ENCODE peak calls at places on chromosome 5, in ten cellular contexts. N is sigmoid colon, Z is thyroid gland, P is prostate gland, W is HepG2, F is upper lobe of left lung, I is body of pancreas, T is stomach, U is IMR-90, X is H1. O is an unnamed sample. For H3K36me3, the result is how much of the 10 kb centered on the place peaks cover.

GRCh38 chr5:14266171-14266570 is 123.0 kb downstream of the TRIO start:
- DNase-seq in N (no peak), Z (no peak), P (no peak), W (no peak), F (no peak), I (no peak), T (no peak), U (no peak), X (no peak), O (no peak)

GRCh38 chr5:141508440-141508807 is 19.5 kb downstream of the PCDHGC5 start:
- DNase-seq in N (no peak), Z (no peak), P (no peak), W (no peak), F (no peak), I (no peak), T (no peak), U (no peak), X (no peak), O (no peak)

GRCh38 chr5:142201471-142201887 is 92.9 kb downstream of the NDFIP1 start:
- DNase-seq in N (no peak), Z (no peak), P (no peak), W (no peak), F (no peak), I (no peak), T (no peak), U (peak), X (no peak), O (no peak)

GRCh38 chr5:73282383-73282782 is 109.4 kb downstream of the TMEM174 start:
- DNase-seq in N (no peak), Z (no peak), P (no peak), W (no peak), F (no peak), I (no peak), T (no peak), U (no peak), X (no peak), O (no peak)

GRCh38 chr5:36788365-36788764 is 88.2 kb upstream of the NIPBL start:
- DNase-seq in N (no peak), Z (no peak), P (no peak), W (no peak), F (no peak), I (no peak), T (no peak), U (no peak), X (no peak), O (no peak)

GRCh38 chr5:5350101-5350500 is 72.4 kb upstream of the ICE1 start:
- DNase-seq in N (no peak), Z (no peak), P (no peak), W (peak), F (no peak), I (no peak), T (no peak), U (no peak), X (no peak), O (no peak)

GRCh38 chr5:150213530-150213929 is 23.7 kb downstream of the SLC6A7 start:
- DNase-seq in N (no peak), Z (no peak), P (no peak), W (no peak), F (no peak), I (no peak), T (no peak), U (peak), X (no peak), O (no peak)

GRCh38 chr5:103774736-103775135 is 212.1 kb upstream of the NUDT12 start:
- DNase-seq in N (no peak), Z (no peak), P (no peak), W (no peak), F (no peak), I (no peak), T (no peak), U (peak), X (no peak), O (no peak)

GRCh38 chr5:146233441-146233840 is 30.0 kb downstream of the RBM27 start:
- DNase-seq in N (no peak), Z (no peak), P (no peak), W (no peak), F (no peak), I (peak), T (peak), U (no peak), X (no peak), O (no peak)

GRCh38 chr5:41932770-41933169 is 7.7 kb downstream of the FBXO4 start:
- DNase-seq in N (no peak), Z (no peak), P (no peak), W (no peak), F (no peak), I (no peak), T (no peak), U (no peak), X (no peak), O (no peak)

GRCh38 chr5:160390787-160391696 is 8.8 kb downstream of the FAM200C start:
- DNase-seq in N (no peak), Z (no peak), P (no peak), W (peak), F (no peak), I (no peak), T (no peak), U (peak), X (no peak), O (no peak)

GRCh38 chr5:112492291-112492690 is 73.2 kb upstream of the EPB41L4A start:
- DNase-seq in N (no peak), Z (peak), P (no peak), W (peak), F (peak), I (peak), T (peak), U (peak), X (peak), O (peak)

GRCh38 chr5:171387255-171387969 is at the start of gene NPM1:
- DNase-seq in N (peak), Z (peak), P (peak), W (peak), F (peak), I (peak), T (peak), U (peak), X (peak), O (peak)
- TF ChIP-seq POLR2A in N (peak), Z (peak), P (peak), W (peak), F (no peak), I (peak), T (peak), U (peak), X (peak), O (peak)

DNA sequence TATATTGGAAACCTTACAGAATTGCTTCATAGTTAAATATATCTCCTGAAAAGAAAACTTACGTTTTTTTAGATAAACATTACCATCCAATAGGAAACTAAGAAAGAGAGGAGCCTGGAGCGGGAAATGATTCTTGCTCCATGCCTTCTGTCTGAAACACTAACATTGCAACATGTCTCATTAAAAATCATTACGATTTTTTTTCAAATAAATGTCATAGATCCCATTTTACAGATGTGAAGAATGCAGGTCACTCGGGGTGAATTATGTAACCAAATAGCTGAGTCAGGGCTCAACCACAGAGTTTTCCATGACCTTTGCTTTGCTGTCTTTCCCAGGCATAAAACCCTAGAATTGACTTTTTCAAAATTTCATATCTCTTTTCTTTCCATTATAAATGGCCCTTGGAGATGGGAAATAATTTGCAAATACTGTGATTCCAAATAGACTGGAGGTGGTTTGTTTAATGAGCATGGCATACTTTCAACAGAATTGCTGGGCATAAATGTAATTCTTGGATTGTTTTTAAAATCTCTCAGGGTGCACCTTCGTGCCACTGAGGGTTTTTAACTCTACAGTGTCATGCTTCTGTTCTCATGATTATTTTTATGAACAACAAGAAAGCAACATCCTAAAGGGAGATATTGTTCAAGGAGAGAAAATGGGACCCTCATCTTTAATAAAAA is 302.8 kb downstream of the EBF1 start:
- DNase-seq in N (no peak), Z (no peak), P (no peak), W (no peak), F (no peak), I (peak), T (no peak), U (no peak), X (no peak), O (no peak)
- H3K36me3 ChIP-seq in N (under half), Z (under half), P (under half), W (under half), F (under half), I (under half), T (under half), U (under half), X (under half), O (under half)

GRCh38 chr5:17217421-17218352 is at the start of gene BASP1:
- DNase-seq in N (peak), Z (peak), P (peak), W (no peak), F (peak), I (peak), T (peak), U (peak), X (no peak), O (peak)

GRCh38 chr5:17216974-17217325 is 481 bp upstream of the BASP1 start:
- DNase-seq in N (no peak), Z (peak), P (peak), W (no peak), F (no peak), I (peak), T (no peak), U (peak), X (no peak), O (peak)

GRCh38 chr5:17219431-17219830 is 2.0 kb downstream of the BASP1 start:
- DNase-seq in N (no peak), Z (no peak), P (no peak), W (no peak), F (no peak), I (no peak), T (no peak), U (no peak), X (no peak), O (no peak)

GRCh38 chr5:17218353-17219005 is 1.0 kb downstream of the BASP1 start:
- DNase-seq in N (no peak), Z (peak), P (peak), W (no peak), F (no peak), I (peak), T (no peak), U (peak), X (no peak), O (peak)

GRCh38 chr5:17219006-17219422 is 1.6 kb downstream of the BASP1 start:
- DNase-seq in N (no peak), Z (peak), P (peak), W (no peak), F (peak), I (no peak), T (no peak), U (no peak), X (no peak), O (no peak)
- H3K4me3 ChIP-seq in N (peak), Z (peak), P (peak), W (no peak), F (peak), I (no peak), T (peak), U (peak), X (peak), O (peak)

GRCh38 chr5:85646641-85647040 is 971.1 kb upstream of the COX7C start:
- DNase-seq in N (no peak), Z (no peak), P (no peak), W (no peak), F (no peak), I (no peak), T (no peak), U (no peak), X (no peak), O (no peak)

GRCh38 chr5:85646036-85646435 is 971.7 kb upstream of the COX7C start:
- DNase-seq in N (no peak), Z (no peak), P (no peak), W (no peak), F (no peak), I (no peak), T (no peak), U (no peak), X (no peak), O (no peak)

GRCh38 chr5:85651744-85652143 is 966.0 kb upstream of the COX7C start:
- DNase-seq in N (no peak), Z (no peak), P (no peak), W (no peak), F (no peak), I (no peak), T (no peak), U (no peak), X (no peak), O (no peak)

GRCh38 chr5:85648495-85648894 is 969.2 kb upstream of the COX7C start:
- DNase-seq in N (no peak), Z (no peak), P (no peak), W (no peak), F (no peak), I (no peak), T (no peak), U (no peak), X (no peak), O (no peak)

GRCh38 chr5:85647349-85648127 is 970.2 kb upstream of the COX7C start:
- DNase-seq in N (no peak), Z (no peak), P (no peak), W (no peak), F (no peak), I (no peak), T (no peak), U (no peak), X (no peak), O (no peak)
- TF ChIP-seq POLR2A in N (no peak), Z (no peak), P (no peak), W (no peak), F (no peak), I (no peak), T (no peak), U (no peak), X (no peak), O (no peak)

GRCh38 chr5:72187388-72188070 is 80.3 kb downstream of the MAP1B start:
- DNase-seq in N (no peak), Z (no peak), P (peak), W (no peak), F (no peak), I (no peak), T (no peak), U (no peak), X (no peak), O (no peak)

GRCh38 chr5:72189135-72189534 is 81.9 kb downstream of the MAP1B start:
- DNase-seq in N (no peak), Z (no peak), P (no peak), W (no peak), F (no peak), I (no peak), T (no peak), U (no peak), X (no peak), O (no peak)

GRCh38 chr5:72191404-72191803 is 84.1 kb downstream of the MAP1B start:
- DNase-seq in N (no peak), Z (no peak), P (no peak), W (no peak), F (no peak), I (no peak), T (no peak), U (no peak), X (no peak), O (no peak)

GRCh38 chr5:72185717-72186388 is 78.6 kb downstream of the MAP1B start:
- DNase-seq in N (no peak), Z (no peak), P (no peak), W (no peak), F (no peak), I (no peak), T (no peak), U (no peak), X (no peak), O (no peak)

GRCh38 chr5:72188176-72188575 is 80.9 kb downstream of the MAP1B start:
- DNase-seq in N (no peak), Z (no peak), P (no peak), W (no peak), F (no peak), I (no peak), T (no peak), U (no peak), X (no peak), O (no peak)
- H3K36me3 ChIP-seq in N (under half), Z (under half), P (under half), W (under half), F (under half), I (under half), T (under half), U (under half), X (under half), O (under half)

DNA sequence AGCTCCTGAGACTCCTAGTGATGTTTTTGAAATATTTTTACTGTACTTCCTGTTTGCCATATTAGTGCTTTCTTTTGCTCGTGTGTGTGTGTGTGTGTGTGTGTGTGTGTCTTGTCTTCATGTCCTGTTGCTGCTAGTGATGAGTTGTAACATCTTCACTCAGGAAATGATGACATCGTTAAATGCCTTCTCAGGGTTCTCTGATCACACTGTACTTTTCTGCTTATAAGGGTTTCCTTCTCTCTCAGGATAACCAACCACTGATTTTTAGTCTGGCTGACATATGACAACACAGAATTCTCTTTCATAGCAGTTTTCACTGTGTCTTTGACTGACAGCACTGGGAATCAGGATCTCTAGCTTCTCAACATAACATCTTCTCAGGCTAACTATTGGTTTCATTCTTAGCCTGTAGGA is 16.1 kb downstream of the SV2C start:
- DNase-seq in N (no peak), Z (no peak), P (no peak), W (no peak), F (no peak), I (no peak), T (no peak), U (no peak), X (no peak), O (no peak)
- H3K4me3 ChIP-seq in N (no peak), Z (no peak), P (no peak), W (no peak), F (no peak), I (no peak), T (no peak), U (no peak), X (no peak), O (no peak)

GRCh38 chr5:132103969-132104391 is 30.4 kb downstream of the CSF2 start:
- DNase-seq in N (no peak), Z (no peak), P (no peak), W (no peak), F (peak), I (no peak), T (no peak), U (no peak), X (no peak), O (no peak)

GRCh38 chr5:132103380-132103951 is 29.9 kb downstream of the CSF2 start:
- DNase-seq in N (peak), Z (peak), P (no peak), W (peak), F (peak), I (peak), T (peak), U (peak), X (no peak), O (peak)

GRCh38 chr5:132102101-132102701 is 28.6 kb downstream of the CSF2 start:
- DNase-seq in N (no peak), Z (no peak), P (no peak), W (no peak), F (no peak), I (no peak), T (no peak), U (no peak), X (no peak), O (no peak)

GRCh38 chr5:132101385-132101880 is 27.8 kb downstream of the CSF2 start:
- DNase-seq in N (no peak), Z (no peak), P (no peak), W (no peak), F (no peak), I (no peak), T (no peak), U (no peak), X (no peak), O (no peak)

DNA sequence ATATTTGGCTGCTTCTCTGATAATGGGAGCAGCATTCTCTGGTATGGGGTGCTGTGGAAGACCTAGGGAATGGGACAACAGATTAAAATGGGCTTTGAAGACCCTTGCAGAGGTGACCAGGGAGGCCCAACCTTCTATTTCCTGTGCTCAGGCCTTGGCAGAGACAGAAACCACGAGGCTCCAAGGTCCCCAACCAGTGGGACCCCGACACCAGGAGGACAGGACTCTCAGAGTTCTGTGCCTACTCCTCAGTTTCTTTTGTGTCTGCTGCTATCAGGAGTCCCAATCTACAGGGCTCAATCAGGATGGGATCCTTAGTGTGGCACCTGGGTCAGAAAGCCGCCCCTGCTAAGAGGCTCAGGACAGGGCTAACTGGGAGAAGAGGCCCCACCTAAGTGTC is 29.4 kb downstream of the CSF2 start:
- DNase-seq in N (no peak), Z (no peak), P (no peak), W (no peak), F (no peak), I (no peak), T (no peak), U (no peak), X (no peak), O (no peak)
- TF ChIP-seq POLR2A in N (no peak), Z (no peak), P (no peak), W (no peak), F (no peak), I (no peak), T (no peak), U (no peak), X (no peak), O (no peak)

GRCh38 chr5:1338518-1339070 is 6.3 kb downstream of the CLPTM1L start:
- DNase-seq in N (no peak), Z (no peak), P (no peak), W (no peak), F (no peak), I (no peak), T (no peak), U (no peak), X (no peak), O (no peak)

GRCh38 chr5:1336106-1336561 is 8.8 kb downstream of the CLPTM1L start:
- DNase-seq in N (no peak), Z (no peak), P (no peak), W (no peak), F (no peak), I (no peak), T (no peak), U (no peak), X (no peak), O (no peak)

GRCh38 chr5:1338196-1338490 is 6.8 kb downstream of the CLPTM1L start:
- DNase-seq in N (no peak), Z (no peak), P (no peak), W (no peak), F (no peak), I (no peak), T (no peak), U (no peak), X (no peak), O (no peak)

GRCh38 chr5:1336749-1337489 is 8.0 kb downstream of the CLPTM1L start:
- DNase-seq in N (no peak), Z (no peak), P (no peak), W (no peak), F (no peak), I (no peak), T (no peak), U (no peak), X (no peak), O (peak)

GRCh38 chr5:1337490-1338195 is 7.3 kb downstream of the CLPTM1L start:
- DNase-seq in N (no peak), Z (no peak), P (no peak), W (no peak), F (no peak), I (no peak), T (no peak), U (no peak), X (no peak), O (no peak)
- H3K36me3 ChIP-seq in N (half or more), Z (half or more), P (under half), W (under half), F (half or more), I (half or more), T (half or more), U (half or more), X (half or more), O (under half)

O was measured in right lobe of liver.